ENCODE peak calls at places on chromosomes 2 and 18, in five cellular contexts. One of them, this sample, is unnamed.

GRCh38 chr2:20836521-20836920 is 13.6 kb upstream of the LDAH start:
- DNase-seq in HepG2: no peak
- DNase-seq in K562: no peak
- DNase-seq in GM12878: no peak
- DNase-seq in SK-N-SH: no peak
- DNase-seq in this sample: no peak

GRCh38 chr18:70523035-70523797 is 234.4 kb downstream of the SOCS6 start:
- DNase-seq in SK-N-SH: no peak
- DNase-seq in GM12878: no peak
- DNase-seq in HepG2: no peak
- DNase-seq in K562: no peak
- DNase-seq in this sample: no peak

GRCh38 chr18:7812431-7813063 is 245.4 kb downstream of the PTPRM start:
- DNase-seq in K562: no peak
- DNase-seq in HepG2: peak; percentile 80
- DNase-seq in SK-N-SH: no peak
- DNase-seq in GM12878: no peak
- DNase-seq in this sample: no peak

GRCh38 chr2:146927080-146927714 is 917.6 kb upstream of the ACVR2A start:
- DNase-seq in K562: no peak
- DNase-seq in HepG2: peak; percentile 28
- DNase-seq in SK-N-SH: peak; percentile 14
- DNase-seq in GM12878: no peak
- DNase-seq in this sample: no peak

GRCh38 chr2:42558827-42559226 is 9.6 kb upstream of the MTA3 start:
- DNase-seq in HepG2: peak; percentile 54
- DNase-seq in SK-N-SH: no peak
- DNase-seq in K562: no peak
- DNase-seq in GM12878: no peak
- DNase-seq in this sample: no peak

GRCh38 chr2:43754180-43754579 is 19.7 kb upstream of the DYNC2LI1 start:
- DNase-seq in HepG2: no peak
- DNase-seq in K562: no peak
- DNase-seq in GM12878: no peak
- DNase-seq in SK-N-SH: no peak
- DNase-seq in this sample: no peak

GRCh38 chr2:101829018-101829396 is 131.5 kb downstream of the MAP4K4 start:
- DNase-seq in K562: no peak
- DNase-seq in SK-N-SH: no peak
- DNase-seq in HepG2: no peak
- DNase-seq in GM12878: no peak
- DNase-seq in this sample: no peak

GRCh38 chr18:37497836-37498518 is 67.6 kb downstream of the CELF4 start:
- DNase-seq in K562: no peak
- DNase-seq in HepG2: no peak
- DNase-seq in GM12878: no peak
- DNase-seq in SK-N-SH: no peak
- DNase-seq in this sample: no peak

GRCh38 chr2:237053066-237053465 is 32.6 kb upstream of the COPS8 start:
- DNase-seq in HepG2: no peak
- DNase-seq in K562: no peak
- DNase-seq in GM12878: no peak
- DNase-seq in SK-N-SH: no peak
- DNase-seq in this sample: no peak

GRCh38 chr2:106343274-106343673 is 124.9 kb downstream of the RGPD3 start:
- DNase-seq in SK-N-SH: no peak
- DNase-seq in K562: no peak
- DNase-seq in GM12878: no peak
- DNase-seq in HepG2: no peak
- DNase-seq in this sample: no peak

GRCh38 chr2:62456721-62457539 is 49.1 kb downstream of the TMEM17 start:
- DNase-seq in K562: peak; percentile 68
- DNase-seq in HepG2: peak; percentile 63
- DNase-seq in GM12878: no peak
- DNase-seq in SK-N-SH: peak; percentile 95
- DNase-seq in this sample: peak; percentile 51

GRCh38 chr18:59954746-59955145 is 55.0 kb downstream of the PMAIP1 start:
- DNase-seq in SK-N-SH: no peak
- DNase-seq in HepG2: peak; percentile 15
- DNase-seq in K562: no peak
- DNase-seq in GM12878: no peak
- DNase-seq in this sample: no peak

GRCh38 chr2:160228141-160228963 is 28.3 kb upstream of the ITGB6 start:
- DNase-seq in SK-N-SH: no peak
- DNase-seq in GM12878: no peak
- DNase-seq in K562: no peak
- DNase-seq in HepG2: no peak
- DNase-seq in this sample: no peak

GRCh38 chr2:177598321-177598922 is 205.8 kb downstream of the AGPS start:
- DNase-seq in SK-N-SH: peak; percentile 35
- DNase-seq in GM12878: no peak
- DNase-seq in K562: no peak
- DNase-seq in HepG2: no peak
- DNase-seq in this sample: no peak

GRCh38 chr2:237540823-237541222 is 25.6 kb upstream of the PRLH start:
- DNase-seq in SK-N-SH: no peak
- DNase-seq in K562: peak; percentile 7
- DNase-seq in GM12878: no peak
- DNase-seq in HepG2: no peak
- DNase-seq in this sample: no peak

GRCh38 chr2:237830522-237830921 is 28.9 kb upstream of the RAMP1 start:
- DNase-seq in SK-N-SH: no peak
- DNase-seq in K562: no peak
- DNase-seq in HepG2: peak; percentile 14
- DNase-seq in GM12878: no peak
- DNase-seq in this sample: no peak

GRCh38 chr2:36839976-36840617 is 126.2 kb downstream of the STRN start:
- DNase-seq in SK-N-SH: no peak
- DNase-seq in HepG2: no peak
- DNase-seq in K562: no peak
- DNase-seq in GM12878: no peak
- DNase-seq in this sample: no peak
- TF ChIP-seq POLR2AphosphoS5 in SK-N-SH: no peak
- TF ChIP-seq POLR2AphosphoS5 in HepG2: no peak
- TF ChIP-seq POLR2AphosphoS5 in K562: no peak
- TF ChIP-seq POLR2AphosphoS5 in GM12878: no peak
- TF ChIP-seq POLR2AphosphoS5 in this sample: no peak

GRCh38 chr2:50098242-50098641 is 933.7 kb downstream of the NRXN1 start:
- DNase-seq in K562: no peak
- DNase-seq in GM12878: no peak
- DNase-seq in HepG2: no peak
- DNase-seq in SK-N-SH: no peak
- DNase-seq in this sample: no peak

DNA sequence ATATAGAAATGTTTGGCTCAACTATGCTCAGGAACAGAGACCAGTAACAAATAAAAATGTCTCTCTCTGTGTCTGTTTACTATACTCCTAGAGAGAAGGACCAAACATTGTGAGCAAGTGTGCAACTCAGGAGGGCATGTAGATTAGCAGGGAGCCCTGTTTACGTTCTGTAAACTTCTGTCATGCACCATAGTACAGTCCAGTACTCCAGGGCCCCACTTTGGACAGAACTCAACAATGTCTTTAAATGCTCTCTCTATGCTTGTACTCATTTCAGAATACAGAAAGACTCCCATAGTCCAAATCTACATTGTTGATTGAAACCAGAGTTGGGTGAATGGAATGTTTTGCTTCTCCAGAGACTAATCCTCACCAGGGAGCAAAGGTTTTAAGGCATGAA is 934.8 kb downstream of the NRXN1 start:
- DNase-seq in HepG2: no peak
- DNase-seq in K562: no peak
- DNase-seq in SK-N-SH: no peak
- DNase-seq in GM12878: no peak
- DNase-seq in this sample: no peak
- TF ChIP-seq REST in HepG2: no peak
- TF ChIP-seq REST in K562: no peak
- TF ChIP-seq REST in SK-N-SH: no peak
- TF ChIP-seq REST in GM12878: no peak
- TF ChIP-seq REST in this sample: no peak

GRCh38 chr2:164813535-164813934 is 28.1 kb downstream of the COBLL1 start:
- DNase-seq in K562: no peak
- DNase-seq in HepG2: no peak
- DNase-seq in SK-N-SH: no peak
- DNase-seq in GM12878: no peak
- DNase-seq in this sample: no peak
- TF ChIP-seq GABPA in K562: no peak
- TF ChIP-seq GABPA in HepG2: no peak
- TF ChIP-seq GABPA in SK-N-SH: no peak
- TF ChIP-seq GABPA in GM12878: no peak
- TF ChIP-seq GABPA in this sample: no peak

GRCh38 chr2:200380139-200380561 is 73.7 kb downstream of the SPATS2L start:
- DNase-seq in SK-N-SH: no peak
- DNase-seq in HepG2: no peak
- DNase-seq in K562: peak; percentile 24
- DNase-seq in GM12878: no peak
- DNase-seq in this sample: no peak
- TF ChIP-seq POLR2AphosphoS5 in SK-N-SH: no peak
- TF ChIP-seq POLR2AphosphoS5 in HepG2: no peak
- TF ChIP-seq POLR2AphosphoS5 in K562: no peak
- TF ChIP-seq POLR2AphosphoS5 in GM12878: no peak
- TF ChIP-seq POLR2AphosphoS5 in this sample: no peak

GRCh38 chr2:9488583-9489547 is 14.5 kb downstream of the IAH1 start:
- DNase-seq in SK-N-SH: no peak
- DNase-seq in HepG2: no peak
- DNase-seq in GM12878: no peak
- DNase-seq in K562: no peak
- DNase-seq in this sample: no peak
- TF ChIP-seq REST in SK-N-SH: no peak
- TF ChIP-seq REST in HepG2: no peak
- TF ChIP-seq REST in GM12878: no peak
- TF ChIP-seq REST in K562: no peak
- TF ChIP-seq REST in this sample: no peak

This sample was measured in HL-60.